ENCODE peak calls at places on chromosomes 3 and 15, in seven cellular contexts. D, B, Y, N, G, U and W are unnamed samples.

GRCh38 chr15:96703087-96703486 is 372.6 kb downstream of the NR2F2 start:
- DNase-seq in U (no peak), B (no peak), N (no peak), D (no peak), Y (no peak), G (no peak), W (no peak)

GRCh38 chr15:62431391-62431790 is 266.3 kb upstream of the C2CD4B start:
- DNase-seq in D (no peak), Y (no peak), U (no peak), B (no peak), G (no peak), N (no peak), W (no peak)

GRCh38 chr3:99324854-99325253 is 313.5 kb upstream of the COL8A1 start:
- DNase-seq in N (no peak), D (no peak), U (no peak), B (no peak), Y (no peak), G (no peak), W (no peak)

GRCh38 chr3:101531473-101532086 is 18.6 kb upstream of the SENP7 start:
- DNase-seq in D (no peak), Y (no peak), U (no peak), B (no peak), N (no peak), G (no peak), W (no peak)

GRCh38 chr3:142272200-142272891 is 47.0 kb upstream of the GK5 start:
- DNase-seq in B (peak; percentile 31), N (no peak), U (peak; percentile 79), Y (no peak), G (no peak), D (peak; percentile 71), W (no peak)

GRCh38 chr15:70437882-70438331 is 325.5 kb downstream of the UACA start:
- DNase-seq in G (no peak), Y (no peak), U (peak; percentile 5), D (no peak), B (no peak), N (no peak), W (no peak)

GRCh38 chr3:126370606-126371005 is 13.4 kb upstream of the KLF15 start:
- DNase-seq in N (peak; percentile 55), G (no peak), U (no peak), Y (no peak), D (no peak), B (no peak), W (no peak)

GRCh38 chr3:152197937-152198336 is 70.8 kb upstream of the MBNL1 start:
- DNase-seq in D (no peak), G (no peak), N (no peak), U (no peak), Y (no peak), B (no peak), W (no peak)

GRCh38 chr3:180624714-180625113 is 22.8 kb downstream of the TTC14 start:
- DNase-seq in N (no peak), G (no peak), B (no peak), Y (no peak), U (no peak), D (no peak), W (no peak)

GRCh38 chr15:48222627-48223026 is 16.5 kb downstream of the SLC12A1 start:
- DNase-seq in N (no peak), U (no peak), D (no peak), B (no peak), G (no peak), Y (no peak), W (no peak)

GRCh38 chr3:192060160-192060783 is 599.3 kb downstream of the PYDC2 start:
- DNase-seq in D (no peak), G (no peak), Y (no peak), N (no peak), U (peak; percentile 28), B (no peak), W (no peak)

GRCh38 chr3:94063497-94064119 is 747 bp downstream of the NSUN3 start:
- DNase-seq in D (peak; percentile 6), U (peak; percentile 15), Y (no peak), G (no peak), N (no peak), B (no peak), W (no peak)

DNA sequence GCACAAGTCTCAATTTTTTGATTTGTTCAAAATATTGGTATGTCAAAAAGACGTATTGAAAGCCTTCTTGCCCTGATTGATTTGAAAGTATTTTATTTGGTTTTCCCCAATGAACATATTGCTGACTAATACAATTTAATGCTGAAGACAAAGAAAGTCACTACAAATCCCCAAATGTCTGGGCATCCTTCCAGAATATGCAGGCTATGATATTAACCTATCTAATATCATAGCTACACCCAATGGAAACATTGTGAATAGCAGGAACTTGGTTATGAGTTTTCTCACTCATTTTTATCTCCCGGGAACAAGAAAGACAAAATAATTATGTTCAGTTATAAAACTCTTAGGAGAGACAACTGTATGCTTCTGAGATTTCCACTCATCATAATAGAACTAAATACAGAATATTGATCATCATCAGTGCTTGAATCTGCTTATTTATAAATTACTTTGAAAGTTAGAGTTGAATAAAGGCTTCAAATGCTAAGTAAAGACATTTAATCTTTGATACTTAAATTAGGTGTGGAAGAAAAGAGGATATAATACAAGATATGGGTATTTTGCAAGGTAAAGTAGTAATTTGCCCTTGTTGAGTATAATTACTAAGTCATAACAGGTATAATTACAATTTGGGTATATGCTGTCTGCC is 483.9 kb downstream of the RBMS3 start:
- DNase-seq in B (peak; percentile 94), N (no peak), U (peak; percentile 92), G (peak; percentile 70), D (peak; percentile 89), Y (no peak), W (no peak)
- TF ChIP-seq CTCF in B (peak; percentile 75), N (peak; percentile 59), U (peak; percentile 75), G (peak; percentile 88), D (peak; percentile 76), Y (no peak), W (peak; percentile 89)

GRCh38 chr15:41585140-41586047 is 26.4 kb downstream of the TYRO3 start:
- DNase-seq in N (no peak), U (peak; percentile 73), G (no peak), D (peak; percentile 44), Y (peak; percentile 83), B (peak; percentile 66), W (no peak)
- TF ChIP-seq CTCF in N (peak; percentile 47), U (peak; percentile 51), G (peak; percentile 47), D (no peak), Y (peak; percentile 25), B (peak; percentile 56), W (no peak)

DNA sequence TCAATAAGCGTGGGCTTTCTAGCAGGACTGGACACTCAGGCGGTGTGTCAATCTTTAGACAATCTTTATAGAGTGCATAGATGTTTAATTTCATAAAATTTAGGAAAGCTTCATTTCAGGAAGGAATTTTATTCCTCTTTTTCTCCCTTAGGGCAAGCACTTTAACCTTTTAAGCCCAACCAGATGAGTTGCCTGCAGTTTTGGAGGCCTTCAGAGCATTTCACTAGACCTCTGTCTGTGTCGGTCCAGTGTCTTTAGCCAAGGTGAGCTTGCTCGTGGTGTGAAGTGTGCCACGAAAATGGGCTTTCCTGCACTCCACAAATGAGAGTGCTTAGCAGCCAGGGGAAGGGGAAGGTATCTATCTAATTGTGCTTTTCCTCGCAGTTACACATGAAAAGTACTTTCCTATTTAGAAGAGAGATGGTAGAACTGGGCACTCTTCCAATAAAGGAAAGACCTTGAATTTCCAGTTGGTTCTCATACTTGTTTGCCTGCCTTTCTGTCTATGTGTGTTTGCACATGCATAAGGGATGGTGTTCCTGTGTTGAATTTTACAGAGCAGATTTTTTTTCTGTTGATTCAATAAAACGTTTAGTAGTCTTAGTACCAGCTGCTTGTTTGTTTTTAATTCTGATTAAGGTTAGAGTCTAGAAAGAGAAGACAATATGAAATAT is 53.6 kb downstream of the FEZF2 start:
- DNase-seq in N (no peak), G (no peak), U (no peak), Y (no peak), D (no peak), B (no peak), W (no peak)
- TF ChIP-seq CTCF in N (no peak), G (no peak), U (no peak), Y (no peak), D (no peak), B (no peak), W (no peak)

DNA sequence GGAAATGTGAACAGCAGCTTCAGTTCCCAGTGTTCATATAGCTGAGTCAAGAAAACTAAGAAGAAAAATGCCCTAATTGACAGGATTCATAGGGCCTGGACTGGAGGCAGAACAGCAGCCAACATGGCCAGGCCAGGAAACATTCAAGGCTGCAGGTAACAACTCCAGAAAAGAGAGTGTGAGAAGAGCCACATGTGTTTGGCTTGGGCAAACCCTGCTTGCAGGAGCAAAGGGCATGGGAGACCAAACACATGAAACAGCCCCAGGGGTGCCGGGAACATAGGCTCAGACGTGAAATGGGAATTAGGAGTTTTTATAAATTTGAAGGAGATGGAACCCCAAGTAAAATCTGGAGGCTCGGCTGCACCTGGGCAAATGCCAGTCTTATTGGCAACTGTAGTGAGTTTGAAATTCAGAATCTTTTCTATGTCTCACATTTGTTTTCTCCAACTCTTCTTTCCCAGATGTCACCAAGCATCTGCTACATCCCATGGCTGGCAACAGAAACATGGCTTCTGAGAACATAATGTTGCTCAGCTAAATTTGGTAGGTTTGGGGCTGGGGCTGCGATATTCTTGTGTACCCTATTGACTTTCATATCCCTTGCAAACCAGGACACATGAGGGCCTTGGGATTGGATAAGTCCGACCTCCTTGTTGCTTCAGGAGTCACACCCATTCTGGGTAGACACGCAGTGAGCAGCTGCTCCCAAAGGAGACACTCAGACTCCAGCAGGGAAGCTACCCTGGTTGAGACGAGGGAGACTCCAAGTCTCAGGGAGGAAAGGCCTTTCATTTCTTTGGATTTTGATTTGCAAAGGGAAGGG is 98.9 kb upstream of the CLSTN2 start:
- DNase-seq in Y (no peak), B (no peak), N (no peak), G (no peak), U (no peak), D (no peak), W (no peak)
- TF ChIP-seq CTCF in Y (no peak), B (no peak), N (no peak), G (no peak), U (no peak), D (no peak), W (no peak)